ENCODE peak calls at places on chromosomes 4 and X, in nine cellular contexts. N, A, S, E, D, Y, Q, W and C are unnamed samples.
A peak's percentile ranks its signal among the peaks of the same experiment; 100 is the strongest.

GRCh38 chrX:121260568-121261240 is 213.3 kb downstream of the GLUD2 start:
- DNase-seq in N (no peak), A (no peak), S (no peak), E (no peak), D (no peak), Y (no peak), Q (no peak), W (no peak), C (no peak)

GRCh38 chr4:147019061-147019460 is 73.4 kb upstream of the TTC29 start:
- DNase-seq in N (peak; percentile 92), A (peak; percentile 66), S (peak; percentile 89), E (peak; percentile 55), D (peak; percentile 81), Y (peak; percentile 67), Q (peak; percentile 24), W (peak; percentile 71), C (peak; percentile 55)

GRCh38 chrX:109889289-109890006 is 113.5 kb upstream of the TMEM164 start:
- DNase-seq in N (no peak), A (peak; percentile 27), S (no peak), E (no peak), D (peak; percentile 52), Y (no peak), Q (no peak), W (no peak), C (peak; percentile 32)

GRCh38 chr4:85669992-85670548 is 195.1 kb downstream of the ARHGAP24 start:
- DNase-seq in N (no peak), A (no peak), S (no peak), E (no peak), D (no peak), Y (no peak), Q (no peak), W (no peak), C (no peak)

GRCh38 chr4:85102606-85103005 is 136.1 kb upstream of the WDFY3 start:
- DNase-seq in N (no peak), A (no peak), S (no peak), E (no peak), D (peak; percentile 28), Y (no peak), Q (no peak), W (no peak), C (peak; percentile 28)

GRCh38 chrX:17682259-17682658 is 55.0 kb upstream of the SCML1 start:
- DNase-seq in N (no peak), A (no peak), S (no peak), E (no peak), D (no peak), Y (no peak), Q (no peak), W (no peak), C (no peak)

GRCh38 chrX:154531626-154532025 is 15.0 kb downstream of the G6PD start:
- DNase-seq in N (no peak), A (no peak), S (peak; percentile 79), E (peak; percentile 58), D (peak; percentile 64), Y (no peak), Q (no peak), W (no peak), C (no peak)

GRCh38 chrX:43909159-43909558 is 26.9 kb upstream of the MAOB start:
- DNase-seq in N (no peak), A (no peak), S (no peak), E (no peak), D (no peak), Y (no peak), Q (no peak), W (no peak), C (no peak)

GRCh38 chr4:181604546-181604945 is 638.7 kb upstream of the TENM3 start:
- DNase-seq in N (no peak), A (no peak), S (no peak), E (no peak), D (no peak), Y (no peak), Q (no peak), W (no peak), C (no peak)

GRCh38 chrX:114717921-114718320 is 134.0 kb downstream of the HTR2C start:
- DNase-seq in N (no peak), A (no peak), S (peak; percentile 87), E (peak; percentile 77), D (peak; percentile 0), Y (no peak), Q (no peak), W (no peak), C (no peak)

GRCh38 chr4:74364649-74365491 is at the start of gene EREG:
- DNase-seq in N (no peak), A (peak; percentile 81), S (peak; percentile 91), E (peak; percentile 79), D (peak; percentile 75), Y (no peak), Q (no peak), W (peak; percentile 65), C (peak; percentile 86)

GRCh38 chrX:10158279-10158939 is 1.6 kb downstream of the CLCN4 start:
- DNase-seq in N (no peak), A (peak; percentile 84), S (peak; percentile 72), E (peak; percentile 67), D (no peak), Y (no peak), Q (no peak), W (no peak), C (no peak)

GRCh38 chrX:15512401-15512965 is 11.9 kb downstream of the BMX start:
- DNase-seq in N (no peak), A (no peak), S (no peak), E (no peak), D (peak; percentile 15), Y (no peak), Q (no peak), W (no peak), C (no peak)

GRCh38 chr4:1464581-1465171 is 58.4 kb upstream of the NKX1-1 start:
- DNase-seq in N (no peak), A (no peak), S (no peak), E (no peak), D (no peak), Y (no peak), Q (no peak), W (no peak), C (no peak)

GRCh38 chr4:22129454-22130075 is 181.0 kb upstream of the KCNIP4 start:
- DNase-seq in N (no peak), A (peak; percentile 58), S (peak; percentile 88), E (peak; percentile 76), D (peak; percentile 47), Y (peak; percentile 38), Q (no peak), W (no peak), C (peak; percentile 26)

GRCh38 chr4:174222266-174222872 is 61.1 kb downstream of the FBXO8 start:
- DNase-seq in N (no peak), A (no peak), S (no peak), E (no peak), D (peak; percentile 60), Y (peak; percentile 27), Q (no peak), W (no peak), C (peak; percentile 18)

GRCh38 chr4:121156822-121157769 is 7.0 kb downstream of the TNIP3 start:
- DNase-seq in N (peak; percentile 31), A (peak; percentile 71), S (peak; percentile 87), E (peak; percentile 76), D (peak; percentile 17), Y (no peak), Q (no peak), W (no peak), C (no peak)

GRCh38 chrX:153768311-153769157 is 4.5 kb downstream of the PLXNB3 start:
- DNase-seq in N (no peak), A (peak; percentile 8), S (peak; percentile 56), E (peak; percentile 28), D (no peak), Y (no peak), Q (no peak), W (no peak), C (no peak)

GRCh38 chr4:146338512-146338911 is 124.2 kb downstream of the REELD1 start:
- DNase-seq in N (no peak), A (no peak), S (no peak), E (no peak), D (peak; percentile 43), Y (peak; percentile 33), Q (no peak), W (no peak), C (no peak)

GRCh38 chr4:75555294-75556164 is at the start of gene ODAPH:
- DNase-seq in N (no peak), A (no peak), S (peak; percentile 50), E (no peak), D (peak; percentile 71), Y (peak; percentile 86), Q (no peak), W (no peak), C (peak; percentile 55)

GRCh38 chr4:103718993-103719319 is 829 bp downstream of the TACR3 start:
- DNase-seq in N (no peak), A (no peak), S (no peak), E (no peak), D (no peak), Y (no peak), Q (no peak), W (no peak), C (no peak)
- TF ChIP-seq CTCF in N (no peak), A (no peak), S (no peak), E (no peak), D (no peak), Y (no peak), Q (no peak), W (no peak), C (no peak)

GRCh38 chr4:110916505-110916904 is 293.6 kb upstream of the PITX2 start:
- DNase-seq in N (no peak), A (no peak), S (no peak), E (no peak), D (no peak), Y (no peak), Q (no peak), W (no peak), C (no peak)
- TF ChIP-seq CTCF in N (no peak), A (no peak), S (no peak), E (no peak), D (no peak), Y (no peak), Q (no peak), W (no peak), C (no peak)

DNA sequence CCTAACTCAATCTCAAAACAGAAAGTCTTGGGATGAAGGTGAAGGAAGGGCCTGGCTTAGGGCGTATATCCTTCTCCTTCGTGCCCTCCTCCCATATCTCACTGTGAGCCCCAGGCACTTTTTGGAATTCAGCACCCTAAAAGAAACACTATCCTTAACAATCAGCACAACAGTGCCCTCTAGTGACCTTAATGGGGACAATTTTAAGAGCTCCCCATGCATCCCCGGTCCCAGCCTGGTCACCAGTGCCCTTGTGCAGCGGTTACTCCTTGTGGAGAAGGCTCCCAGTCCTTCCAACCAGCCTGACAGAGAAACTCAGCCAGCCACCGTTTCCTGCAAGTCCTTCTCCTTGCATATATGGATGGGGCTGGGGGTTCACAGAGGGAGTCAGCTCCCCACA is 4.2 kb downstream of the PAK3 start:
- DNase-seq in N (peak; percentile 17), A (peak; percentile 29), S (peak; percentile 86), E (peak; percentile 65), D (peak; percentile 7), Y (peak; percentile 58), Q (no peak), W (no peak), C (peak; percentile 4)
- TF ChIP-seq CTCF in N (no peak), A (peak; percentile 42), S (peak; percentile 81), E (peak; percentile 79), D (peak; percentile 29), Y (peak; percentile 57), Q (peak; percentile 17), W (no peak), C (peak; percentile 65)

GRCh38 chr4:110480031-110480549 is 4.1 kb downstream of the ENPEP start:
- DNase-seq in N (no peak), A (no peak), S (no peak), E (no peak), D (peak; percentile 96), Y (no peak), Q (no peak), W (no peak), C (peak; percentile 89)
- TF ChIP-seq CTCF in N (no peak), A (peak; percentile 16), S (peak; percentile 74), E (peak; percentile 55), D (peak; percentile 68), Y (no peak), Q (no peak), W (no peak), C (peak; percentile 75)